ENCODE peak calls at places on chromosomes 16 and 17, in ten cellular contexts. U is stomach; Y is GM12865; D is HCT116; F is AG10803; K is Caco-2; I is activated CD8-positive, alpha-beta T cell treated with anti-CD3 and anti-CD28 coated beads for 36 hours; L is heart left ventricle; Q is uterus; C is glutamatergic neuron. B is an unnamed sample.

GRCh38 chr17:27778193-27778592 is 22.1 kb downstream of the NOS2 start:
- DNase-seq in Y (no peak), I (no peak), L (no peak), U (no peak), D (no peak), F (peak; percentile 54), Q (no peak), K (no peak), C (no peak), B (no peak)

GRCh38 chr16:84881702-84882521 is 62.1 kb downstream of the CRISPLD2 start:
- DNase-seq in C (no peak), U (no peak), Y (no peak), D (no peak), L (peak; percentile 72), F (peak; percentile 91), I (no peak), Q (peak; percentile 58), K (no peak), B (no peak)

GRCh38 chr17:34874496-34874895 is 86.8 kb downstream of the CCT6B start:
- DNase-seq in K (no peak), D (no peak), I (no peak), U (no peak), L (no peak), Y (no peak), C (no peak), Q (no peak), F (no peak), B (no peak)

GRCh38 chr17:41457656-41458055 is 9.5 kb downstream of the KRT32 start:
- DNase-seq in Q (no peak), L (no peak), C (no peak), K (no peak), Y (no peak), U (no peak), I (no peak), F (peak; percentile 52), D (no peak), B (no peak)

GRCh38 chr17:64118452-64118979 is 11.4 kb downstream of the ERN1 start:
- DNase-seq in Q (peak; percentile 52), L (peak; percentile 44), F (no peak), D (no peak), K (no peak), C (no peak), Y (no peak), U (peak; percentile 77), I (no peak), B (no peak)

GRCh38 chr16:10009691-10010090 is 172.5 kb downstream of the GRIN2A start:
- DNase-seq in K (peak; percentile 4), C (no peak), Q (no peak), D (no peak), U (no peak), I (no peak), L (no peak), Y (peak; percentile 10), F (no peak), B (no peak)

GRCh38 chr17:46952115-46952514 is 26.9 kb downstream of the RPRML start:
- DNase-seq in I (no peak), D (no peak), L (no peak), F (no peak), Q (no peak), C (no peak), U (no peak), Y (no peak), K (no peak), B (no peak)

GRCh38 chr16:81035975-81036750 is 521 bp downstream of the ATMIN start:
- DNase-seq in C (peak; percentile 57), I (peak; percentile 46), K (peak; percentile 70), Y (peak; percentile 61), L (peak; percentile 31), F (peak; percentile 26), D (no peak), Q (no peak), U (peak; percentile 34), B (no peak)

GRCh38 chr16:5042574-5043171 is 8.9 kb upstream of the NAGPA start:
- DNase-seq in U (no peak), D (peak; percentile 27), Q (no peak), F (no peak), Y (no peak), C (no peak), L (peak; percentile 9), K (no peak), I (no peak), B (no peak)

GRCh38 chr16:66189951-66190350 is 176.5 kb upstream of the CDH5 start:
- DNase-seq in Q (no peak), I (no peak), U (no peak), C (no peak), F (peak; percentile 91), D (no peak), K (no peak), Y (no peak), L (no peak), B (no peak)

GRCh38 chr16:57866529-57866918 is 64.2 kb upstream of the KIFC3 start:
- DNase-seq in D (no peak), Q (no peak), U (no peak), L (no peak), Y (no peak), F (no peak), I (no peak), C (no peak), K (no peak), B (no peak)

GRCh38 chr16:59412275-59412841 is 678.2 kb upstream of the GOT2 start:
- DNase-seq in C (no peak), F (no peak), D (no peak), Y (no peak), K (peak; percentile 4), L (no peak), Q (no peak), U (no peak), I (no peak), B (no peak)
- TF ChIP-seq CTCF in C (no peak), F (peak; percentile 47), D (no peak), Y (no peak), K (peak; percentile 41), L (peak; percentile 18), Q (no peak), U (no peak), I (no peak), B (peak; percentile 60)

GRCh38 chr17:9979463-9979995 is 74.5 kb upstream of the RCVRN start:
- DNase-seq in K (no peak), U (no peak), C (no peak), Q (no peak), L (no peak), F (no peak), Y (no peak), D (no peak), I (no peak), B (no peak)

GRCh38 chr17:9984768-9985167 is 79.7 kb upstream of the RCVRN start:
- DNase-seq in I (no peak), K (no peak), L (no peak), C (no peak), D (no peak), Y (no peak), U (no peak), F (no peak), Q (no peak), B (no peak)

GRCh38 chr17:9981344-9981915 is 76.4 kb upstream of the RCVRN start:
- DNase-seq in U (no peak), I (no peak), Q (no peak), C (no peak), K (no peak), F (no peak), D (no peak), Y (no peak), L (no peak), B (no peak)

GRCh38 chr17:9985622-9986021 is 80.6 kb upstream of the RCVRN start:
- DNase-seq in L (no peak), I (no peak), U (no peak), Q (no peak), F (no peak), D (no peak), Y (no peak), C (no peak), K (no peak), B (no peak)

GRCh38 chr17:9982159-9982558 is 77.1 kb upstream of the RCVRN start:
- DNase-seq in I (peak; percentile 14), K (peak; percentile 4), F (no peak), Q (no peak), Y (peak; percentile 47), D (peak; percentile 27), U (no peak), L (no peak), C (no peak), B (no peak)
- TF ChIP-seq CTCF in I (peak; percentile 33), K (peak; percentile 33), F (peak; percentile 32), Q (no peak), Y (peak; percentile 32), D (peak; percentile 43), U (no peak), L (peak; percentile 16), C (peak; percentile 22), B (peak; percentile 6)

GRCh38 chr17:31415004-31415454 is 23.6 kb downstream of the RAB11FIP4 start:
- DNase-seq in F (no peak), K (no peak), Y (no peak), D (no peak), Q (no peak), L (peak; percentile 3), I (no peak), C (no peak), U (no peak), B (no peak)

GRCh38 chr17:31415640-31416502 is 24.4 kb downstream of the RAB11FIP4 start:
- DNase-seq in Q (no peak), D (no peak), Y (no peak), C (no peak), F (no peak), K (no peak), U (no peak), L (peak; percentile 11), I (no peak), B (no peak)

GRCh38 chr17:31417051-31417792 is 25.7 kb downstream of the RAB11FIP4 start:
- DNase-seq in I (no peak), Q (no peak), F (no peak), D (no peak), C (no peak), L (no peak), K (no peak), Y (no peak), U (no peak), B (no peak)

GRCh38 chr17:31414590-31414918 is 23.1 kb downstream of the RAB11FIP4 start:
- DNase-seq in C (no peak), F (no peak), Q (no peak), K (no peak), D (no peak), L (no peak), I (no peak), U (no peak), Y (no peak), B (no peak)

GRCh38 chr17:31416503-31416923 is 25.0 kb downstream of the RAB11FIP4 start:
- DNase-seq in K (no peak), U (no peak), Q (no peak), C (peak; percentile 76), Y (no peak), D (no peak), I (no peak), L (peak; percentile 50), F (no peak), B (no peak)
- TF ChIP-seq CTCF in K (no peak), U (no peak), Q (no peak), C (no peak), Y (no peak), D (no peak), I (no peak), L (no peak), F (no peak), B (no peak)

DNA sequence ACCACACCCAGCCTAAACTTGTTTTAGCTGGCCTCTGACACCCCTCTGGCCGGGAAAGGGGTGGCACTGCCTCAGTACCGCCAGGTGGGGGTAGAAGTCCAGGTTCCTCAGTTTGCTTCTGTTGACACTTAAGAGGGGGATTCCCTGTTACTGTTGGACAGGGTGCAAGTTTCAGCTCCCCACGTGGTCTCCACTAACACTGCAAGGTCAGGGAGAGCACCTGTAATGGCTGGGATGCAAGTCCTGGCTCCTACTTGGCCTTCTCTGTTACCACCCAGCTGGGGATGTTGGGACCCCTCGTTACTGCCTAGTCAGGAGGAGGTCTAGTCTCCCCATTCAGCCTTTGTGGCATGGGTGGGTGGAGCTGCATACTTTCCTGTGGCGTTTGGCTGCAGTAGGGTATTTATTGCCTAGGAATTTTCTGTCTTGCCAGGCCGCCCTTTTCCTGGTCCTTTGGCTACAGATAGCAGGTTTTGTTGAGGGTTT is 10.6 kb upstream of the MFAP4 start:
- DNase-seq in D (no peak), L (no peak), F (no peak), Q (no peak), U (no peak), I (no peak), K (no peak), Y (peak; percentile 46), C (no peak), B (no peak)
- TF ChIP-seq CTCF in D (no peak), L (no peak), F (no peak), Q (no peak), U (no peak), I (no peak), K (peak; percentile 18), Y (peak; percentile 45), C (no peak), B (no peak)